ENCODE peak calls at places on chromosomes 3 and 15, in four cellular contexts. B is choroid plexus epithelial cell, H is endodermal cell, K is body of pancreas. R is an unnamed sample.

GRCh38 chr3:38297537-38297936 is 15.4 kb downstream of the SLC22A14 start:
- DNase-seq in K (no peak), H (no peak), B (no peak), R (no peak)

GRCh38 chr15:64749167-64749566 is 26.2 kb downstream of the RBPMS2 start:
- DNase-seq in B (peak), H (no peak), K (no peak), R (no peak)

GRCh38 chr3:184601576-184602405 is 40.2 kb downstream of the EPHB3 start:
- DNase-seq in K (no peak), H (peak), B (no peak), R (no peak)

GRCh38 chr15:99085413-99086326 is 19.2 kb upstream of the SYNM start:
- DNase-seq in K (no peak), H (no peak), B (peak), R (no peak)

GRCh38 chr3:137764001-137764433 is at the start of gene SOX14:
- DNase-seq in B (no peak), H (peak), K (peak), R (peak)

GRCh38 chr3:65587650-65588439 is 450.9 kb downstream of the MAGI1 start:
- DNase-seq in B (no peak), K (no peak), H (no peak), R (no peak)

GRCh38 chr3:114025451-114025850 is 30.9 kb downstream of the CCDC191 start:
- DNase-seq in K (no peak), H (no peak), B (no peak), R (no peak)

GRCh38 chr3:63968612-63969350 is 54.5 kb downstream of the PSMD6 start:
- DNase-seq in B (peak), H (no peak), K (no peak), R (no peak)

GRCh38 chr3:94098487-94098886 is 35.6 kb downstream of the NSUN3 start:
- DNase-seq in B (peak), H (no peak), K (no peak), R (no peak)

GRCh38 chr3:143807987-143808386 is 40.3 kb downstream of the SLC9A9 start:
- DNase-seq in K (no peak), H (no peak), B (no peak), R (no peak)

GRCh38 chr3:143811602-143812001 is 36.7 kb downstream of the SLC9A9 start:
- DNase-seq in B (no peak), H (no peak), K (no peak), R (no peak)

GRCh38 chr3:143806043-143806442 is 42.2 kb downstream of the SLC9A9 start:
- DNase-seq in H (no peak), K (no peak), B (no peak), R (no peak)

GRCh38 chr3:143810866-143811265 is 37.4 kb downstream of the SLC9A9 start:
- DNase-seq in B (no peak), H (no peak), K (no peak), R (no peak)

DNA sequence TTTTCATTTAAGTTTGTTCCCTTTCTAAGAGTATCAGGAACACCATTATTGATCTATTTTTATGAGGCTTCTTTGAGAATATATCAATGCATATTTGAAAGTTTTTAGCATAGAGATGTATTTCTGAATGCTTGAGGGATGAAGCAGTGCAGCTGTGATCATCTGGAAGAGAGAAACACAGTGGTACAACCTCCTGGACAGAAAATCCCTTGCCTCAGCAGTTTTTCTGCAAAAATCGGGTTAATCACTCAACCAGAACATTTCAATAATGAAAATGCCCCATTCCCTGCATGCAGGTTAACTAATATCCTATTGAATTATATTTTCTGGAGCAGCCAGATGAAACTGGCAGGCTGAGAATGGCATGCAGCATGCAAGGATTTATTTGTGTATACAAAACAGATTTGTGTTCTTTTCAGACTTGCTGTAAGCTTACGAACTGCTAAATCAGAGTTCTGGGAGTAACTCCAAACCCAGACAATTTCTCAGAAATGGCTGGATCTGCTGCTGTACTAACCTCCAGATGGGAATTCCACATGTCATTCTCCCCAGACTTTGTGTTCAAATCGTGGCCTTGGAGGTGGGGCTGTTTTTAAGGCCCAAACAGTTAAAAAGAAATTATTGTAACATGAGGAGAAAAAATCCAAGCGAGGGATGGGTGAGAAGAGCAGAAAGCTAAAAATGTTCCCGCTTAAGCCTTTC is 39.1 kb downstream of the SLC9A9 start:
- DNase-seq in B (peak), H (no peak), K (no peak), R (peak)
- TF ChIP-seq CTCF in B (no peak), H (no peak), K (no peak), R (no peak)

GRCh38 chr3:169573129-169573528 is 90.4 kb downstream of the MECOM start:
- DNase-seq in B (peak), K (no peak), H (no peak), R (peak)
- TF ChIP-seq CTCF in B (peak), K (no peak), H (peak), R (peak)

DNA sequence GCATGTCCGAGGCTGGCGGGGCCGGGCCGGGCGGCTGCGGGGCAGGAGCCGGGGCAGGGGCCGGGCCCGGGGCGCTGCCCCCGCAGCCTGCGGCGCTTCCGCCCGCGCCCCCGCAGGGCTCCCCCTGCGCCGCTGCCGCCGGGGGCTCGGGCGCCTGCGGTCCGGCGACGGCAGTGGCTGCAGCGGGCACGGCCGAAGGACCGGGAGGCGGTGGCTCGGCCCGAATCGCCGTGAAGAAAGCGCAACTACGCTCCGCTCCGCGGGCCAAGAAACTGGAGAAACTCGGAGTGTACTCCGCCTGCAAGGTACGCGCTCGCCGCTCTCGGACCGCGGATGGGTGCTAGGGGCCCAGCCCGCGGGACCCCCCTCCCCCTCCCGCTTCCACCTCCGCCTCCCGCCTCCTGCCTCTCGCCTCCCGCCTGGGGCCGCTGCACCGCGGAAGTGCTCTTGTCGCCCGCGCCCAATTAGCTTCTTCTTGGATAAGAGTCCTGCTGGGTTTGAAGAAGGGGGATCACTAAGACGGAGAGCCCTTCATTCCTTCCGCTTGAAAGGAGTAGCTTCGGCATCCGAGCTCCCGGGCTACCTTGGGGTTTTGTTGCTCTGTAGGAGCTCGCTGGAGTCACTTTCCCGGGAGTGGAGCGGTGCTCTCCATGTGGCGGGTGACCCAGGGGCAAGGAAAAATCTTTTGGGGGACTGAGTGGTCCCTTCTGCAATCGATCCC is 390 bp downstream of the KAT2B start:
- DNase-seq in K (peak), H (peak), B (peak), R (peak)
- TF ChIP-seq CTCF in K (peak), H (no peak), B (peak), R (peak)

GRCh38 chr3:42600958-42601675 is 631 bp downstream of the NKTR start:
- DNase-seq in B (peak), H (peak), K (peak), R (peak)
- TF ChIP-seq CTCF in B (peak), H (peak), K (peak), R (no peak)

GRCh38 chr3:115977866-115978265 is 354.6 kb downstream of the GAP43 start:
- DNase-seq in H (no peak), K (no peak), B (no peak), R (no peak)
- TF ChIP-seq CTCF in H (peak), K (no peak), B (peak), R (no peak)

GRCh38 chr15:59562787-59563186 is 48.8 kb upstream of the GCNT3 start:
- DNase-seq in B (no peak), K (no peak), H (no peak), R (no peak)
- TF ChIP-seq CTCF in B (no peak), K (no peak), H (no peak), R (peak)

GRCh38 chr3:128482857-128483656 is 9.9 kb downstream of the GATA2 start:
- DNase-seq in B (peak), H (peak), K (no peak), R (no peak)
- TF ChIP-seq CTCF in B (peak), H (no peak), K (no peak), R (peak)

DNA sequence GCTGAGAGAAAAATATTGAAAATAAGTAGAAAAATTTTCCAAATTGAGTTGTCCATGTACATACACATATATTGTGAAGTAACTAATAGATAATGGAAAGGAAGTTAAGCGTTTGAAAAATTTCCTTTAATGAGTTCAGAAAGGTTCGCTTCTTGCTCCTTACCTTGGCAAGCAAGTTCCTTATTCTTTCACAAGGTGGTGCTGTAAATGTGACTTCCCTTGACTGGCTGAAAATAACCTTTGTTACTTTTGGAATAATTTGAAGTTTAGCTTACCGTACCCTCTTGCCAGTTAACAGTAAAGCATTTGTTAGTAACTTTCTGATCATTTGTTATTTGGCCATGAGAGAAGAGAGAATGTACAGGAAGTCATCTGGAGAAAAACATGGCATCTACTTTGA is 41.6 kb downstream of the PYDC2 start:
- DNase-seq in B (peak), K (no peak), H (no peak), R (no peak)
- TF ChIP-seq CTCF in B (peak), K (peak), H (peak), R (peak)